ENCODE peak calls at places on chromosomes 2 and 18, in six cellular contexts. One of them, this sample, is unnamed.

GRCh38 chr18:12742453-12742852 is 39.6 kb downstream of the PSMG2 start:
- DNase-seq in cardiac septum: no peak
- DNase-seq in activated CD4-positive, alpha-beta T cell treated with anti-CD3 and anti-CD28 coated beads, Interleukin-2, amount 50 U/mL, for 1 hour: no peak
- DNase-seq in occipital lobe: no peak
- DNase-seq in ELR: peak
- DNase-seq in GM04504: no peak
- DNase-seq in this sample: peak

GRCh38 chr2:179186126-179186525 is 78.5 kb downstream of the SESTD1 start:
- DNase-seq in cardiac septum: no peak
- DNase-seq in occipital lobe: no peak
- DNase-seq in GM04504: no peak
- DNase-seq in ELR: peak
- DNase-seq in activated CD4-positive, alpha-beta T cell treated with anti-CD3 and anti-CD28 coated beads, Interleukin-2, amount 50 U/mL, for 1 hour: no peak
- DNase-seq in this sample: no peak

GRCh38 chr2:161418715-161419337 is 2.7 kb downstream of the TBR1 start:
- DNase-seq in cardiac septum: no peak
- DNase-seq in ELR: peak
- DNase-seq in activated CD4-positive, alpha-beta T cell treated with anti-CD3 and anti-CD28 coated beads, Interleukin-2, amount 50 U/mL, for 1 hour: no peak
- DNase-seq in occipital lobe: no peak
- DNase-seq in GM04504: no peak
- DNase-seq in this sample: no peak

GRCh38 chr2:226767056-226767813 is 32.4 kb downstream of the IRS1 start:
- DNase-seq in activated CD4-positive, alpha-beta T cell treated with anti-CD3 and anti-CD28 coated beads, Interleukin-2, amount 50 U/mL, for 1 hour: no peak
- DNase-seq in GM04504: no peak
- DNase-seq in ELR: no peak
- DNase-seq in occipital lobe: no peak
- DNase-seq in cardiac septum: no peak
- DNase-seq in this sample: no peak

GRCh38 chr18:7755753-7756475 is 188.8 kb downstream of the PTPRM start:
- DNase-seq in occipital lobe: no peak
- DNase-seq in activated CD4-positive, alpha-beta T cell treated with anti-CD3 and anti-CD28 coated beads, Interleukin-2, amount 50 U/mL, for 1 hour: no peak
- DNase-seq in cardiac septum: no peak
- DNase-seq in GM04504: no peak
- DNase-seq in ELR: no peak
- DNase-seq in this sample: no peak

GRCh38 chr2:131055169-131056065 is 37.8 kb downstream of the FAM168B start:
- DNase-seq in cardiac septum: no peak
- DNase-seq in ELR: no peak
- DNase-seq in occipital lobe: no peak
- DNase-seq in GM04504: peak
- DNase-seq in activated CD4-positive, alpha-beta T cell treated with anti-CD3 and anti-CD28 coated beads, Interleukin-2, amount 50 U/mL, for 1 hour: no peak
- DNase-seq in this sample: no peak

GRCh38 chr2:164008752-164009151 is 272.9 kb upstream of the FIGN start:
- DNase-seq in GM04504: no peak
- DNase-seq in occipital lobe: no peak
- DNase-seq in activated CD4-positive, alpha-beta T cell treated with anti-CD3 and anti-CD28 coated beads, Interleukin-2, amount 50 U/mL, for 1 hour: no peak
- DNase-seq in cardiac septum: no peak
- DNase-seq in ELR: no peak
- DNase-seq in this sample: no peak

GRCh38 chr18:46485675-46486200 is 171.3 kb downstream of the LOXHD1 start:
- DNase-seq in activated CD4-positive, alpha-beta T cell treated with anti-CD3 and anti-CD28 coated beads, Interleukin-2, amount 50 U/mL, for 1 hour: no peak
- DNase-seq in GM04504: no peak
- DNase-seq in ELR: peak
- DNase-seq in occipital lobe: no peak
- DNase-seq in cardiac septum: no peak
- DNase-seq in this sample: no peak

GRCh38 chr18:9852266-9853081 is 33.3 kb upstream of the TXNDC2 start:
- DNase-seq in occipital lobe: no peak
- DNase-seq in cardiac septum: no peak
- DNase-seq in GM04504: no peak
- DNase-seq in ELR: no peak
- DNase-seq in activated CD4-positive, alpha-beta T cell treated with anti-CD3 and anti-CD28 coated beads, Interleukin-2, amount 50 U/mL, for 1 hour: no peak
- DNase-seq in this sample: no peak

GRCh38 chr2:39437522-39438296 is 624 bp upstream of the MAP4K3 start:
- DNase-seq in cardiac septum: no peak
- DNase-seq in activated CD4-positive, alpha-beta T cell treated with anti-CD3 and anti-CD28 coated beads, Interleukin-2, amount 50 U/mL, for 1 hour: peak
- DNase-seq in occipital lobe: peak
- DNase-seq in GM04504: no peak
- DNase-seq in ELR: peak
- DNase-seq in this sample: no peak

GRCh38 chr2:10777842-10778723 is 34.5 kb downstream of the PDIA6 start:
- DNase-seq in occipital lobe: no peak
- DNase-seq in ELR: no peak
- DNase-seq in GM04504: no peak
- DNase-seq in cardiac septum: peak
- DNase-seq in activated CD4-positive, alpha-beta T cell treated with anti-CD3 and anti-CD28 coated beads, Interleukin-2, amount 50 U/mL, for 1 hour: no peak
- DNase-seq in this sample: no peak

GRCh38 chr18:4333043-4333442 is 122.1 kb downstream of the DLGAP1 start:
- DNase-seq in activated CD4-positive, alpha-beta T cell treated with anti-CD3 and anti-CD28 coated beads, Interleukin-2, amount 50 U/mL, for 1 hour: no peak
- DNase-seq in ELR: no peak
- DNase-seq in cardiac septum: no peak
- DNase-seq in occipital lobe: no peak
- DNase-seq in GM04504: no peak
- DNase-seq in this sample: no peak

GRCh38 chr2:145184741-145185671 is 665.1 kb upstream of the ZEB2 start:
- DNase-seq in cardiac septum: no peak
- DNase-seq in GM04504: peak
- DNase-seq in activated CD4-positive, alpha-beta T cell treated with anti-CD3 and anti-CD28 coated beads, Interleukin-2, amount 50 U/mL, for 1 hour: no peak
- DNase-seq in occipital lobe: no peak
- DNase-seq in ELR: peak
- DNase-seq in this sample: no peak

GRCh38 chr2:186569906-186570305 is 19.9 kb upstream of the ITGAV start:
- DNase-seq in ELR: no peak
- DNase-seq in GM04504: no peak
- DNase-seq in cardiac septum: no peak
- DNase-seq in occipital lobe: no peak
- DNase-seq in activated CD4-positive, alpha-beta T cell treated with anti-CD3 and anti-CD28 coated beads, Interleukin-2, amount 50 U/mL, for 1 hour: no peak
- DNase-seq in this sample: peak

This sample was measured in A172.